ENCODE peak calls at places on chromosomes 16 and 17, in seven cellular contexts. H, Q, L, F, Y, O and A are unnamed samples.

GRCh38 chr17:64780096-64781012 is 118.2 kb upstream of the SMURF2 start:
- DNase-seq in L (no peak), F (peak), H (no peak), Y (peak), O (no peak), Q (no peak), A (peak)

GRCh38 chr17:26792486-26792885 is 501.4 kb upstream of the WSB1 start:
- DNase-seq in L (no peak), Q (peak), Y (no peak), O (peak), F (no peak), H (peak), A (peak)

GRCh38 chr16:4373909-4374742 is 2.5 kb downstream of the VASN start:
- DNase-seq in Q (peak), F (peak), H (peak), O (peak), L (peak), Y (peak), A (peak)

GRCh38 chr16:50676684-50677225 is 4.4 kb downstream of the SNX20 start:
- DNase-seq in Q (no peak), Y (no peak), H (no peak), O (no peak), F (no peak), L (no peak), A (no peak)

GRCh38 chr17:46763416-46763815 is 55.1 kb downstream of the WNT3 start:
- DNase-seq in L (peak), H (no peak), O (no peak), F (no peak), Q (no peak), Y (no peak), A (no peak)

GRCh38 chr16:5820472-5820871 is 722.9 kb upstream of the EEF2KMT start:
- DNase-seq in Y (no peak), O (no peak), H (no peak), Q (no peak), L (no peak), F (no peak), A (no peak)

GRCh38 chr17:65050438-65050837 is 6.1 kb downstream of the GNA13 start:
- DNase-seq in Q (no peak), F (no peak), O (no peak), Y (no peak), H (no peak), L (no peak), A (no peak)

GRCh38 chr16:27175888-27176287 is 27.4 kb upstream of the KDM8 start:
- DNase-seq in F (no peak), O (no peak), H (no peak), L (peak), Q (no peak), Y (no peak), A (no peak)

GRCh38 chr17:76252040-76252954 is 12.0 kb upstream of the RNF157 start:
- DNase-seq in Q (no peak), F (no peak), L (peak), H (peak), Y (peak), O (no peak), A (peak)

GRCh38 chr17:14904406-14904805 is 360.7 kb downstream of the PMP22 start:
- DNase-seq in F (no peak), H (no peak), L (no peak), Y (no peak), O (no peak), Q (no peak), A (no peak)

GRCh38 chr17:36859003-36859300 is 78.3 kb upstream of the LHX1 start:
- DNase-seq in H (no peak), O (no peak), L (no peak), Q (no peak), Y (no peak), F (no peak), A (no peak)